ENCODE peak calls at places on chromosomes 13 and 19, in seven cellular contexts. X, T, O, N, M, Y and V are unnamed samples.
A peak's percentile ranks its signal among the peaks of the same experiment; 100 is the strongest.

GRCh38 chr13:68047889-68048288 is 817.8 kb upstream of the PCDH9 start:
- DNase-seq in Y (no peak), M (no peak), X (no peak), N (no peak), T (no peak), O (no peak), V (peak; percentile 44)

GRCh38 chr19:33143897-33144405 is 12.0 kb downstream of the WDR88 start:
- DNase-seq in O (peak; percentile 64), Y (peak; percentile 53), N (peak; percentile 81), M (peak; percentile 57), X (peak; percentile 33), T (peak; percentile 62), V (peak; percentile 64)

GRCh38 chr13:23159587-23160240 is 21.1 kb upstream of the SGCG start:
- DNase-seq in M (no peak), Y (no peak), O (no peak), N (peak; percentile 22), T (no peak), X (no peak), V (no peak)

GRCh38 chr13:106617561-106617960 is 49.6 kb upstream of the ARGLU1 start:
- DNase-seq in M (peak; percentile 20), N (peak; percentile 75), O (no peak), T (peak; percentile 74), X (no peak), Y (no peak), V (peak; percentile 84)

GRCh38 chr13:50712882-50713281 is 130.6 kb downstream of the DLEU7 start:
- DNase-seq in M (no peak), T (no peak), N (peak; percentile 27), O (no peak), Y (no peak), X (no peak), V (no peak)

GRCh38 chr19:53908106-53908932 is 759 bp upstream of the CACNG7 start:
- DNase-seq in T (peak; percentile 71), O (no peak), M (peak; percentile 47), N (peak; percentile 77), Y (peak; percentile 24), X (no peak), V (peak; percentile 47)

GRCh38 chr19:18895828-18896341 is at the start of gene CERS1:
- DNase-seq in Y (no peak), N (peak; percentile 47), X (no peak), T (no peak), M (no peak), O (no peak), V (no peak)

GRCh38 chr13:71524245-71525002 is 342.6 kb downstream of the DACH1 start:
- DNase-seq in N (peak; percentile 9), M (no peak), Y (no peak), X (no peak), T (no peak), O (no peak), V (no peak)

GRCh38 chr19:8333771-8334457 is 9.1 kb downstream of the KANK3 start:
- DNase-seq in Y (no peak), T (no peak), O (no peak), X (no peak), N (no peak), M (no peak), V (no peak)

GRCh38 chr19:14968247-14968646 is 11.4 kb downstream of the SLC1A6 start:
- DNase-seq in Y (no peak), T (no peak), O (no peak), N (no peak), M (no peak), X (no peak), V (no peak)

GRCh38 chr13:58587183-58587582 is 955.6 kb downstream of the PCDH17 start:
- DNase-seq in X (no peak), Y (no peak), O (no peak), M (no peak), N (no peak), T (no peak), V (no peak)

GRCh38 chr13:110734561-110734960 is 21.1 kb downstream of the ING1 start:
- DNase-seq in N (no peak), T (no peak), M (no peak), O (no peak), X (no peak), Y (no peak), V (no peak)

GRCh38 chr19:16801599-16801998 is 27.6 kb upstream of the SIN3B start:
- DNase-seq in N (peak; percentile 48), M (peak; percentile 68), Y (no peak), O (no peak), X (no peak), T (peak; percentile 48), V (peak; percentile 63)

GRCh38 chr19:1261863-1262686 is 7.1 kb upstream of the CIRBP start:
- DNase-seq in Y (peak; percentile 67), M (no peak), T (no peak), N (peak; percentile 69), X (no peak), O (peak; percentile 89), V (peak; percentile 90)

GRCh38 chr13:57787058-57787791 is 155.7 kb downstream of the PCDH17 start:
- DNase-seq in Y (no peak), M (no peak), T (no peak), O (no peak), X (no peak), N (no peak), V (no peak)

GRCh38 chr19:34505321-34506025 is 23.9 kb downstream of the WTIP start:
- DNase-seq in M (no peak), Y (no peak), O (peak; percentile 22), X (no peak), T (no peak), N (no peak), V (no peak)

GRCh38 chr19:38211206-38211605 is 12.8 kb downstream of the DPF1 start:
- DNase-seq in X (no peak), M (no peak), O (no peak), T (no peak), Y (no peak), N (peak; percentile 17), V (no peak)
- TF ChIP-seq CTCF in X (no peak), M (no peak), O (no peak), T (no peak), Y (no peak), N (no peak), V (no peak)

DNA sequence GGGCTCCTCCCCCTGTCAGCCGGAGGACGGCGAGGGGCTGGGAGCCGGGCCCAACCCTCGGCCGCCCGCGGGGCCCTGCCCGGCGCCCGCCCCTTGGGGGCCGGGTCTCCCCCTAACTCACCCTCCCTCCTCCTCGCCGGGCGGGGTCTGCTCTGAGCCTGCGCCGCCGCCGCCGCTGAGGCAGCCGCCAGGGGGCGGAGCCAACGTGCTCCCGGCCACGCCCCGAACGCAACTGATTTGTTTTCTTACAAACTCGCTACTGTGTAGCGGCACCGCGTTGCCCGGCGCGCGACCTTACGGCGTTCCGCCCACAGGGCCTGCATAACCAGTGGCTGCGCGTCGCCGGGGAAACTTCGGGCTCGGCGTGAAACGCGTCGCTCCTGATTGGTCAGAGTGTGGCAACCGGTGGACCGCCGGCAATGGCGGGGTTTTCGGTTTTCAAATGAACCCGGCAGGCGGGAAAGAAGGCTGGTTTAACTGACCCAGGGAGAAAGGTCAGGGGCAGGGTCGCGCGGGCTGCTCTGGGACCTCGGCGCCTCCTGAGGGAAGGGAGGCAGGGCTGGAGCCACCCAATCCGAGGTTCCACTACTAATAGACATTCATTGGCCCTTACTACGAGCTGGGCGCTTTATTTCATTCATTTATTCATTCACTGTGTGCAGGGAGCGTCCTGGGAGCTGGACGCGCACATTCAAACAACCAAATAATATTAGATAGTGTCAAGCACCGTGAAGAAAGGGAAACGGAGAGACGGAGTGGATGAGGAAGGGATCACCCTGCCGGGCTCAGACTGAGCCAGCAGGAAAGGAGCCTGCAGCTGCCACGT is at the start of gene CDKN2D:
- DNase-seq in Y (peak; percentile 100), M (peak; percentile 100), O (peak; percentile 100), N (peak; percentile 100), T (peak; percentile 100), X (peak; percentile 94), V (peak; percentile 99)
- TF ChIP-seq CTCF in Y (peak; percentile 44), M (no peak), O (peak; percentile 39), N (no peak), T (no peak), X (no peak), V (no peak)

GRCh38 chr13:32246468-32246867 is 68.7 kb downstream of the ZAR1L start:
- DNase-seq in X (no peak), O (peak; percentile 57), M (peak; percentile 89), T (peak; percentile 87), N (peak; percentile 77), Y (peak; percentile 24), V (peak; percentile 86)
- TF ChIP-seq CTCF in X (peak; percentile 32), O (peak; percentile 77), M (peak; percentile 96), T (peak; percentile 95), N (peak; percentile 88), Y (peak; percentile 80), V (peak; percentile 74)

GRCh38 chr19:2309734-2310362 is 1.9 kb upstream of the LINGO3 start:
- DNase-seq in T (peak; percentile 20), Y (no peak), O (no peak), N (peak; percentile 61), M (no peak), X (no peak), V (peak; percentile 56)
- TF ChIP-seq CTCF in T (no peak), Y (no peak), O (no peak), N (no peak), M (no peak), X (no peak), V (no peak)

GRCh38 chr19:43774103-43774939 is 6.5 kb downstream of the KCNN4 start:
- DNase-seq in T (peak; percentile 57), N (peak; percentile 89), Y (peak; percentile 65), M (peak; percentile 74), X (no peak), O (no peak), V (no peak)
- TF ChIP-seq CTCF in T (peak; percentile 50), N (peak; percentile 58), Y (peak; percentile 56), M (peak; percentile 72), X (peak; percentile 9), O (peak; percentile 27), V (no peak)

GRCh38 chr13:40586886-40587285 is 79.6 kb downstream of the FOXO1 start:
- DNase-seq in O (no peak), N (peak; percentile 49), T (peak; percentile 46), M (no peak), X (no peak), Y (no peak), V (no peak)
- TF ChIP-seq CTCF in O (no peak), N (no peak), T (peak; percentile 13), M (no peak), X (no peak), Y (no peak), V (no peak)

DNA sequence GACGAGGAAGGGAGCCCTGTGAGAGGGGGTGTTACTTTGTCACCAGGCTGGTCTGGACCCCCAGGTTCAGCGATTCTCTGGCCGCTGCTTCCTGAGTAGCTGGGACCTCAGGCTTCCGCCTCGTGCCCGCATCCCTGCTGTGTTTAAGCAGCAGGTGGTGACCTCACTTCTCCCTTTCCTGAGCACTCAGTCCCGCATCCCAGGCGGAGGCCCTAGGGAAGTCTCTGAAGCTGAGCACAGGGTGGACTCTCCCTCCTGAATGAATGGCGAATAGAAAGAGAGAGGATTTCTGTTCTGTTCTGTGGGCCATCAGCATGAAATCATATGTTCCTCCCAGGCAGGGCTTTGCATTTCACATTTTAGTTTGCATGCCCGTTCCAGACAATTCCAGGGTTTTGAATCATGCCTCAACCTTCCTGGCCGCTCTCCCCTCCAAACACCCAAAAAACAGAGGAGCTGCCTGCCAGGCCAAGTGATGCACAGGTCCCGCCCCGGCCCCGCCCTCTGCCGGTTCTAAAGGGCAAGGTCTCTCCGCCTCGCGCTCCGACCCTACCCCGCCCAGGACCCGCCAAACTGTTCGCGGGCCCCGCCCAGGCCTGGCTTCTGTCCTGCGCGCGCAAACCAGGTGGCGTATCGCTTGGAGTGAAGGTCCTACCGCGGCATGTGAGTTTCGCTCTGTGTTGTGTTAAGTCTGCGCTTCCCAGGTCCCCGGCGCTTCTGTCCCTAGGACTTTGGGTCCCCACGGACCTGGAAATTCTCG is 35.1 kb upstream of the ZNF808 start:
- DNase-seq in Y (no peak), O (no peak), M (no peak), T (no peak), X (no peak), N (peak; percentile 32), V (no peak)
- TF ChIP-seq CTCF in Y (no peak), O (no peak), M (no peak), T (no peak), X (no peak), N (no peak), V (no peak)

GRCh38 chr13:28059214-28059613 is 41.2 kb downstream of the FLT3 start:
- DNase-seq in X (no peak), T (peak; percentile 48), O (no peak), M (peak; percentile 45), N (peak; percentile 41), Y (no peak), V (peak; percentile 59)
- TF ChIP-seq CTCF in X (no peak), T (peak; percentile 56), O (peak; percentile 13), M (peak; percentile 66), N (peak; percentile 44), Y (peak; percentile 44), V (peak; percentile 39)